ENCODE peak calls at places on chromosomes 11 and 22, in ten cellular contexts. One of them, this sample, is unnamed.

GRCh38 chr11:10742460-10743208 is 8.4 kb upstream of the CTR9 start:
- DNase-seq in dermis microvascular lymphatic vessel endothelial cell: no peak
- DNase-seq in ovary: no peak
- DNase-seq in fibroblast of lung: peak
- DNase-seq in stimulated activated CD4-positive, alpha-beta T cell treated with anti-CD3 and anti-CD28 coated beads, Interleukin-1b, Interleukin-23, amount 100 ng/mL, for 24 hours: no peak
- DNase-seq in body of pancreas: no peak
- DNase-seq in tibial artery: no peak
- DNase-seq in HT-29: no peak
- DNase-seq in fibroblast of the conjunctiva: no peak
- DNase-seq in Right ventricle myocardium inferior: no peak
- DNase-seq in this sample: peak

GRCh38 chr11:42777776-42778175 is 534.0 kb upstream of the API5 start:
- DNase-seq in body of pancreas: no peak
- DNase-seq in ovary: no peak
- DNase-seq in fibroblast of lung: no peak
- DNase-seq in dermis microvascular lymphatic vessel endothelial cell: no peak
- DNase-seq in tibial artery: no peak
- DNase-seq in HT-29: no peak
- DNase-seq in Right ventricle myocardium inferior: no peak
- DNase-seq in stimulated activated CD4-positive, alpha-beta T cell treated with anti-CD3 and anti-CD28 coated beads, Interleukin-1b, Interleukin-23, amount 100 ng/mL, for 24 hours: no peak
- DNase-seq in fibroblast of the conjunctiva: no peak
- DNase-seq in this sample: no peak

GRCh38 chr11:117256573-117256972 is 24.1 kb downstream of the RNF214 start:
- DNase-seq in body of pancreas: no peak
- DNase-seq in fibroblast of the conjunctiva: no peak
- DNase-seq in fibroblast of lung: peak
- DNase-seq in Right ventricle myocardium inferior: no peak
- DNase-seq in HT-29: no peak
- DNase-seq in ovary: no peak
- DNase-seq in tibial artery: no peak
- DNase-seq in dermis microvascular lymphatic vessel endothelial cell: no peak
- DNase-seq in stimulated activated CD4-positive, alpha-beta T cell treated with anti-CD3 and anti-CD28 coated beads, Interleukin-1b, Interleukin-23, amount 100 ng/mL, for 24 hours: no peak
- DNase-seq in this sample: no peak

GRCh38 chr11:103545551-103545950 is 436.3 kb downstream of the DYNC2H1 start:
- DNase-seq in dermis microvascular lymphatic vessel endothelial cell: no peak
- DNase-seq in ovary: no peak
- DNase-seq in body of pancreas: no peak
- DNase-seq in tibial artery: no peak
- DNase-seq in fibroblast of lung: no peak
- DNase-seq in stimulated activated CD4-positive, alpha-beta T cell treated with anti-CD3 and anti-CD28 coated beads, Interleukin-1b, Interleukin-23, amount 100 ng/mL, for 24 hours: no peak
- DNase-seq in Right ventricle myocardium inferior: no peak
- DNase-seq in fibroblast of the conjunctiva: no peak
- DNase-seq in HT-29: no peak
- DNase-seq in this sample: no peak

GRCh38 chr22:49962012-49962750 is 1.6 kb downstream of the PIM3 start:
- DNase-seq in fibroblast of lung: peak
- DNase-seq in tibial artery: peak
- DNase-seq in stimulated activated CD4-positive, alpha-beta T cell treated with anti-CD3 and anti-CD28 coated beads, Interleukin-1b, Interleukin-23, amount 100 ng/mL, for 24 hours: peak
- DNase-seq in HT-29: peak
- DNase-seq in Right ventricle myocardium inferior: peak
- DNase-seq in dermis microvascular lymphatic vessel endothelial cell: peak
- DNase-seq in body of pancreas: peak
- DNase-seq in ovary: peak
- DNase-seq in fibroblast of the conjunctiva: peak
- DNase-seq in this sample: peak

GRCh38 chr11:86150826-86151187 is 81.9 kb upstream of the PICALM start:
- DNase-seq in body of pancreas: no peak
- DNase-seq in fibroblast of the conjunctiva: no peak
- DNase-seq in dermis microvascular lymphatic vessel endothelial cell: no peak
- DNase-seq in ovary: no peak
- DNase-seq in HT-29: no peak
- DNase-seq in fibroblast of lung: peak
- DNase-seq in Right ventricle myocardium inferior: no peak
- DNase-seq in tibial artery: no peak
- DNase-seq in stimulated activated CD4-positive, alpha-beta T cell treated with anti-CD3 and anti-CD28 coated beads, Interleukin-1b, Interleukin-23, amount 100 ng/mL, for 24 hours: no peak
- DNase-seq in this sample: no peak

GRCh38 chr11:93513763-93514162 is 29.4 kb downstream of the SMCO4 start:
- DNase-seq in dermis microvascular lymphatic vessel endothelial cell: no peak
- DNase-seq in body of pancreas: no peak
- DNase-seq in fibroblast of lung: no peak
- DNase-seq in ovary: no peak
- DNase-seq in Right ventricle myocardium inferior: no peak
- DNase-seq in stimulated activated CD4-positive, alpha-beta T cell treated with anti-CD3 and anti-CD28 coated beads, Interleukin-1b, Interleukin-23, amount 100 ng/mL, for 24 hours: no peak
- DNase-seq in tibial artery: no peak
- DNase-seq in fibroblast of the conjunctiva: no peak
- DNase-seq in HT-29: no peak
- DNase-seq in this sample: no peak

GRCh38 chr11:71250512-71251158 is 1.7 kb downstream of the SHANK2 start:
- DNase-seq in Right ventricle myocardium inferior: no peak
- DNase-seq in ovary: no peak
- DNase-seq in body of pancreas: no peak
- DNase-seq in dermis microvascular lymphatic vessel endothelial cell: no peak
- DNase-seq in HT-29: no peak
- DNase-seq in stimulated activated CD4-positive, alpha-beta T cell treated with anti-CD3 and anti-CD28 coated beads, Interleukin-1b, Interleukin-23, amount 100 ng/mL, for 24 hours: no peak
- DNase-seq in fibroblast of the conjunctiva: no peak
- DNase-seq in tibial artery: no peak
- DNase-seq in fibroblast of lung: no peak
- DNase-seq in this sample: no peak

GRCh38 chr22:20953668-20954500 is 13.2 kb upstream of the AIFM3 start:
- DNase-seq in Right ventricle myocardium inferior: no peak
- DNase-seq in fibroblast of the conjunctiva: peak
- DNase-seq in tibial artery: no peak
- DNase-seq in body of pancreas: peak
- DNase-seq in HT-29: no peak
- DNase-seq in ovary: no peak
- DNase-seq in fibroblast of lung: peak
- DNase-seq in stimulated activated CD4-positive, alpha-beta T cell treated with anti-CD3 and anti-CD28 coated beads, Interleukin-1b, Interleukin-23, amount 100 ng/mL, for 24 hours: no peak
- DNase-seq in dermis microvascular lymphatic vessel endothelial cell: no peak
- DNase-seq in this sample: peak

GRCh38 chr22:46090051-46090591 is 60.2 kb upstream of the PPARA start:
- DNase-seq in ovary: peak
- DNase-seq in fibroblast of lung: peak
- DNase-seq in HT-29: peak
- DNase-seq in stimulated activated CD4-positive, alpha-beta T cell treated with anti-CD3 and anti-CD28 coated beads, Interleukin-1b, Interleukin-23, amount 100 ng/mL, for 24 hours: no peak
- DNase-seq in Right ventricle myocardium inferior: peak
- DNase-seq in tibial artery: peak
- DNase-seq in dermis microvascular lymphatic vessel endothelial cell: peak
- DNase-seq in body of pancreas: peak
- DNase-seq in fibroblast of the conjunctiva: no peak
- DNase-seq in this sample: peak

GRCh38 chr11:69140635-69141034 is 15.1 kb upstream of the SMIM38 start:
- DNase-seq in body of pancreas: no peak
- DNase-seq in fibroblast of lung: no peak
- DNase-seq in fibroblast of the conjunctiva: no peak
- DNase-seq in HT-29: peak
- DNase-seq in dermis microvascular lymphatic vessel endothelial cell: no peak
- DNase-seq in stimulated activated CD4-positive, alpha-beta T cell treated with anti-CD3 and anti-CD28 coated beads, Interleukin-1b, Interleukin-23, amount 100 ng/mL, for 24 hours: no peak
- DNase-seq in ovary: no peak
- DNase-seq in tibial artery: no peak
- DNase-seq in Right ventricle myocardium inferior: no peak
- DNase-seq in this sample: no peak

GRCh38 chr11:77127969-77128691 is at the start of gene MYO7A:
- DNase-seq in HT-29: no peak
- DNase-seq in dermis microvascular lymphatic vessel endothelial cell: no peak
- DNase-seq in tibial artery: peak
- DNase-seq in ovary: peak
- DNase-seq in Right ventricle myocardium inferior: peak
- DNase-seq in stimulated activated CD4-positive, alpha-beta T cell treated with anti-CD3 and anti-CD28 coated beads, Interleukin-1b, Interleukin-23, amount 100 ng/mL, for 24 hours: no peak
- DNase-seq in fibroblast of lung: no peak
- DNase-seq in fibroblast of the conjunctiva: no peak
- DNase-seq in body of pancreas: peak
- DNase-seq in this sample: peak

GRCh38 chr11:114821626-114822025 is 143.3 kb downstream of the NXPE2 start:
- DNase-seq in HT-29: no peak
- DNase-seq in fibroblast of lung: peak
- DNase-seq in stimulated activated CD4-positive, alpha-beta T cell treated with anti-CD3 and anti-CD28 coated beads, Interleukin-1b, Interleukin-23, amount 100 ng/mL, for 24 hours: no peak
- DNase-seq in dermis microvascular lymphatic vessel endothelial cell: no peak
- DNase-seq in Right ventricle myocardium inferior: no peak
- DNase-seq in body of pancreas: no peak
- DNase-seq in tibial artery: no peak
- DNase-seq in ovary: no peak
- DNase-seq in fibroblast of the conjunctiva: no peak
- DNase-seq in this sample: no peak

GRCh38 chr11:19832166-19832750 is 119.6 kb downstream of the NAV2 start:
- DNase-seq in dermis microvascular lymphatic vessel endothelial cell: no peak
- DNase-seq in ovary: no peak
- DNase-seq in fibroblast of the conjunctiva: no peak
- DNase-seq in fibroblast of lung: no peak
- DNase-seq in stimulated activated CD4-positive, alpha-beta T cell treated with anti-CD3 and anti-CD28 coated beads, Interleukin-1b, Interleukin-23, amount 100 ng/mL, for 24 hours: no peak
- DNase-seq in body of pancreas: no peak
- DNase-seq in tibial artery: no peak
- DNase-seq in HT-29: no peak
- DNase-seq in Right ventricle myocardium inferior: no peak
- DNase-seq in this sample: no peak

GRCh38 chr22:37409031-37409430 is 18.2 kb downstream of the ELFN2 start:
- DNase-seq in Right ventricle myocardium inferior: no peak
- DNase-seq in tibial artery: no peak
- DNase-seq in HT-29: no peak
- DNase-seq in dermis microvascular lymphatic vessel endothelial cell: no peak
- DNase-seq in body of pancreas: no peak
- DNase-seq in stimulated activated CD4-positive, alpha-beta T cell treated with anti-CD3 and anti-CD28 coated beads, Interleukin-1b, Interleukin-23, amount 100 ng/mL, for 24 hours: no peak
- DNase-seq in ovary: no peak
- DNase-seq in fibroblast of the conjunctiva: no peak
- DNase-seq in fibroblast of lung: no peak
- DNase-seq in this sample: no peak

GRCh38 chr11:77155082-77155475 is 27.0 kb downstream of the MYO7A start:
- DNase-seq in ovary: no peak
- DNase-seq in stimulated activated CD4-positive, alpha-beta T cell treated with anti-CD3 and anti-CD28 coated beads, Interleukin-1b, Interleukin-23, amount 100 ng/mL, for 24 hours: no peak
- DNase-seq in tibial artery: no peak
- DNase-seq in fibroblast of lung: no peak
- DNase-seq in HT-29: no peak
- DNase-seq in fibroblast of the conjunctiva: no peak
- DNase-seq in Right ventricle myocardium inferior: peak
- DNase-seq in dermis microvascular lymphatic vessel endothelial cell: no peak
- DNase-seq in body of pancreas: no peak
- DNase-seq in this sample: no peak

GRCh38 chr11:63635762-63636465 is 21.7 kb upstream of the PLAAT3 start:
- DNase-seq in stimulated activated CD4-positive, alpha-beta T cell treated with anti-CD3 and anti-CD28 coated beads, Interleukin-1b, Interleukin-23, amount 100 ng/mL, for 24 hours: peak
- DNase-seq in tibial artery: no peak
- DNase-seq in Right ventricle myocardium inferior: no peak
- DNase-seq in fibroblast of lung: peak
- DNase-seq in HT-29: peak
- DNase-seq in dermis microvascular lymphatic vessel endothelial cell: peak
- DNase-seq in ovary: peak
- DNase-seq in fibroblast of the conjunctiva: peak
- DNase-seq in body of pancreas: peak
- DNase-seq in this sample: peak

GRCh38 chr11:116512841-116513240 is 259.9 kb downstream of the BUD13 start:
- DNase-seq in fibroblast of lung: no peak
- DNase-seq in ovary: no peak
- DNase-seq in fibroblast of the conjunctiva: no peak
- DNase-seq in tibial artery: no peak
- DNase-seq in body of pancreas: no peak
- DNase-seq in dermis microvascular lymphatic vessel endothelial cell: no peak
- DNase-seq in HT-29: no peak
- DNase-seq in stimulated activated CD4-positive, alpha-beta T cell treated with anti-CD3 and anti-CD28 coated beads, Interleukin-1b, Interleukin-23, amount 100 ng/mL, for 24 hours: no peak
- DNase-seq in Right ventricle myocardium inferior: no peak
- DNase-seq in this sample: no peak

GRCh38 chr11:120215634-120216033 is 4.8 kb downstream of the OAF start:
- DNase-seq in stimulated activated CD4-positive, alpha-beta T cell treated with anti-CD3 and anti-CD28 coated beads, Interleukin-1b, Interleukin-23, amount 100 ng/mL, for 24 hours: no peak
- DNase-seq in dermis microvascular lymphatic vessel endothelial cell: no peak
- DNase-seq in tibial artery: no peak
- DNase-seq in body of pancreas: no peak
- DNase-seq in HT-29: peak
- DNase-seq in fibroblast of lung: peak
- DNase-seq in ovary: peak
- DNase-seq in Right ventricle myocardium inferior: no peak
- DNase-seq in fibroblast of the conjunctiva: no peak
- DNase-seq in this sample: peak

GRCh38 chr22:33063611-33064010 is 5.4 kb upstream of the SYN3 start:
- DNase-seq in HT-29: no peak
- DNase-seq in fibroblast of lung: no peak
- DNase-seq in Right ventricle myocardium inferior: no peak
- DNase-seq in ovary: no peak
- DNase-seq in fibroblast of the conjunctiva: no peak
- DNase-seq in body of pancreas: no peak
- DNase-seq in stimulated activated CD4-positive, alpha-beta T cell treated with anti-CD3 and anti-CD28 coated beads, Interleukin-1b, Interleukin-23, amount 100 ng/mL, for 24 hours: no peak
- DNase-seq in tibial artery: no peak
- DNase-seq in dermis microvascular lymphatic vessel endothelial cell: no peak
- DNase-seq in this sample: no peak

GRCh38 chr11:32034149-32034548 is 56.7 kb upstream of the RCN1 start:
- DNase-seq in tibial artery: no peak
- DNase-seq in fibroblast of lung: peak
- DNase-seq in Right ventricle myocardium inferior: no peak
- DNase-seq in body of pancreas: no peak
- DNase-seq in dermis microvascular lymphatic vessel endothelial cell: no peak
- DNase-seq in stimulated activated CD4-positive, alpha-beta T cell treated with anti-CD3 and anti-CD28 coated beads, Interleukin-1b, Interleukin-23, amount 100 ng/mL, for 24 hours: no peak
- DNase-seq in HT-29: no peak
- DNase-seq in fibroblast of the conjunctiva: no peak
- DNase-seq in ovary: no peak
- DNase-seq in this sample: no peak

GRCh38 chr22:19679476-19680099 is 34.7 kb upstream of the SEPTIN5 start:
- DNase-seq in dermis microvascular lymphatic vessel endothelial cell: no peak
- DNase-seq in fibroblast of lung: no peak
- DNase-seq in Right ventricle myocardium inferior: peak
- DNase-seq in HT-29: peak
- DNase-seq in tibial artery: no peak
- DNase-seq in stimulated activated CD4-positive, alpha-beta T cell treated with anti-CD3 and anti-CD28 coated beads, Interleukin-1b, Interleukin-23, amount 100 ng/mL, for 24 hours: peak
- DNase-seq in fibroblast of the conjunctiva: no peak
- DNase-seq in ovary: peak
- DNase-seq in body of pancreas: peak
- DNase-seq in this sample: no peak

This sample was measured in uterus.